ENCODE peak calls at places on chromosomes 7 and 10, in four cellular contexts. C is prostate gland; M is SK-N-MC; H is CD8-positive, alpha-beta memory T cell. V is an unnamed sample.

GRCh38 chr10:128894641-128895040 is 572.4 kb upstream of the MGMT start:
- DNase-seq in C (no peak), H (no peak), M (no peak), V (no peak)

GRCh38 chr7:156652886-156653568 is 12.5 kb downstream of the RNF32 start:
- DNase-seq in H (no peak), C (no peak), M (no peak), V (no peak)

GRCh38 chr10:124725171-124725631 is 19.0 kb downstream of the FAM53B start:
- DNase-seq in C (no peak), M (no peak), H (no peak), V (no peak)

GRCh38 chr10:114174462-114175190 is 623 bp upstream of the CCDC186 start:
- DNase-seq in C (peak), H (no peak), M (no peak), V (peak)

GRCh38 chr7:170551-171363 is 21.6 kb upstream of the FAM20C start:
- DNase-seq in C (no peak), M (no peak), H (no peak), V (no peak)

GRCh38 chr7:8070451-8071180 is 102.0 kb downstream of the GLCCI1 start:
- DNase-seq in M (no peak), C (no peak), H (no peak), V (no peak)

GRCh38 chr7:63044721-63045120 is 953.9 kb upstream of the ZNF722 start:
- DNase-seq in H (no peak), C (no peak), M (no peak), V (no peak)

GRCh38 chr10:106577266-106577665 is 587.2 kb downstream of the SORCS1 start:
- DNase-seq in M (no peak), H (no peak), C (no peak), V (no peak)

GRCh38 chr7:24778543-24779282 is 21.4 kb upstream of the GSDME start:
- DNase-seq in M (no peak), H (no peak), C (no peak), V (peak)

GRCh38 chr7:92754756-92755581 is 81.4 kb downstream of the CDK6 start:
- DNase-seq in C (no peak), M (peak), H (no peak), V (no peak)

GRCh38 chr10:66627156-66627555 is 298.7 kb upstream of the LRRTM3 start:
- DNase-seq in H (no peak), C (no peak), M (no peak), V (no peak)

GRCh38 chr7:136652635-136653370 is 215.6 kb upstream of the CHRM2 start:
- DNase-seq in M (peak), H (no peak), C (no peak), V (no peak)

GRCh38 chr7:156560696-156561210 is 79.8 kb upstream of the RNF32 start:
- DNase-seq in H (no peak), M (no peak), C (no peak), V (no peak)

DNA sequence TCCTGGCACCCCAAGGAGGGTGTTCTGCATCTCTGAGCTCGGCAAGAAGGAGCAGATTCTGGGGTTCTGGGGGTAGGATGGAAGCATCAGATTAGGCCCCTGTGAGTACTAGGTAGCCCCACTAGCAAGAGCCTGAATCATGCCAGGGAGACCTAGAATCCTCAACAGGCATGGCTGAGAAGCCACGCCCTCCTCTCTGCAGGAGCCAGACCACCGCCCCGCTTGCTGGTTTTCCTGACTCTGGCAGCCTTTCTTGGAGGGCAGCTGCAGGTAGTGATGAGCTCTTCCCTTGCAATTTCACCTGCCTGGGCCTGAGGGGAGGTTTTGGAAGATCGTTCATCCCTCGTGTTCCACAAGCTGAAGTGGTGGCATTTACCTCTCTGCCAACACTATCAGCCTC is 68.9 kb upstream of the PRLHR start:
- DNase-seq in H (no peak), C (no peak), M (no peak), V (no peak)
- H3K27ac ChIP-seq in H (no peak), C (no peak), M (no peak), V (no peak)

GRCh38 chr7:2627258-2628136 is 4.3 kb upstream of the TTYH3 start:
- DNase-seq in H (no peak), C (no peak), M (no peak), V (no peak)

GRCh38 chr7:2628891-2629290 is 2.9 kb upstream of the TTYH3 start:
- DNase-seq in H (no peak), C (no peak), M (no peak), V (no peak)

GRCh38 chr7:2628137-2628482 is 3.7 kb upstream of the TTYH3 start:
- DNase-seq in H (no peak), M (no peak), C (no peak), V (no peak)

GRCh38 chr7:2624293-2624881 is 7.4 kb upstream of the TTYH3 start:
- DNase-seq in H (no peak), C (no peak), M (no peak), V (no peak)

DNA sequence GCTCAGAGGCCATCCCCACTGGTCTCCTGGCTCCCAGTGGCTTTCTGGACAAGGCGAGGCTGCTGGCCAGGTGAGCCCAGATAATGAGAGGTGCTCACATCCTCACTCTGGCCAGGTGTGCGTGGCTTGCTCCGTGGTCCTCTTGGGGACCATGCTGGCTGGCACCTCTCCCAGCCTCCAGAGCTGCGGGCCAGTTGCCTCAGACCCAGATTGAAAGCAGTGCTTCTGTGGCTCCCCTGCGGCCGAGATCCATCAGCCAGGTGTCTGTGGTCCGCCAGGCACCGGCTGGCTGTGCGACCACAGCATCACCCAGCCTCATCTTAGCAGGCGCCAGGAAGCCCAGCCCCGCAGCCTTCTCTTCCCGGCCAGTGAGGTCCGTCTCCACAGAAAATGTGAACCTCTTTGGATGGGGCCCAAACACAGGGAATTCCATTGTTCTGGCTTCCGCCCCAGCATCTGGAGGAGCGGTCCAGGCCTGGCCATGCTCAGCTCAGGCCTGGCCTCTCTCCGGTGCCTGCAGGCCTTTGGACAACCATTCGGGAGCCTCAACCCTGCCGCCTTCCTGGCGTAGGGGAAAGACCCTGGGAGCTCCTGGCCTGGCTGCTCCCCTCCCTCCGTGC is 5.2 kb upstream of the TTYH3 start:
- DNase-seq in C (no peak), M (no peak), H (no peak), V (no peak)
- H3K27ac ChIP-seq in C (no peak), M (no peak), H (no peak), V (peak)

DNA sequence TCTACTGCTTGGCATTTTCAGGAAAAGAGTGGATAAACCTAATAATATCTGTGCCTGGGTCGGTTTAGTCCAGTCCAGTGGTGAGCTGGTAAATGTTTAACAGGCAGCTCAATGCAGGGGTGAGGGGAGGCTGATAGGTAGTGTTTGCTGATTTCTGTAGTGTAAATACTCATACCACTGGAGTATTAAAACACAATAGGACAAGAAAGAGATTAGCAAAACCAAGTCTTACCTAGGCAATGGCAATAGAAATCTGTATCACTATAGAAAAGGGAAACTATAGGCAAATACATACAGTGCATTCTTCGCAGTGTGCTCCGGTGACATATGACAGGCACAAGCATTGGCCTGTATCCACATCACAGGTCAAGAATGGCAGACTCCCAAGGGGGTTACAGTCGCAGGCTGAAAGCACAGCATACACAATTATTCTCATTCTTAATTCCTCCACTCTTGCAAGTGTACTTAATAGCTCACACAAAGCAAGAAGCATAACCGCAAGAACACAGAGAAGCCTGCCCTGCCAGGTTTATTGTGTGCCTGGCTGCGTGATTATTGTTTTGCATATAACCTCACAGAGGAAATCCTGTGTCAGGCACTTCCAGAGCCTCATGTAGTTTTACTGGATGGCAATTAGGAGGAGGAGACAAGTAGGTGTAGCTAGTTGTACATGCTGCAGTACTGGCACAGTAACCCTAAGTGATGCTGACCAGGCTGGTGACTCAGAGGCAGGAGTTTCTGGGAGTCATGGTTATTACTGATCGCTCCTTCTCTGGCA is 35.0 kb downstream of the LAMB4 start:
- DNase-seq in M (no peak), C (peak), H (no peak), V (peak)
- H3K27ac ChIP-seq in M (peak), C (no peak), H (no peak), V (no peak)

GRCh38 chr10:98489561-98490481 is 43.1 kb upstream of the HPS1 start:
- DNase-seq in H (no peak), C (no peak), M (no peak), V (no peak)
- H3K27ac ChIP-seq in H (no peak), C (peak), M (no peak), V (no peak)

GRCh38 chr10:28679941-28680752 is 2.8 kb downstream of the BAMBI start:
- DNase-seq in C (peak), M (no peak), H (no peak), V (no peak)
- H3K27ac ChIP-seq in C (no peak), M (no peak), H (no peak), V (peak)

GRCh38 chr10:8073696-8074416 is 19.4 kb downstream of the GATA3 start:
- DNase-seq in M (no peak), C (no peak), H (no peak), V (no peak)

GRCh38 chr10:8072211-8072610 is 17.7 kb downstream of the GATA3 start:
- DNase-seq in M (no peak), H (no peak), C (no peak), V (no peak)

GRCh38 chr10:8075282-8076260 is 21.1 kb downstream of the GATA3 start:
- DNase-seq in H (no peak), M (no peak), C (no peak), V (no peak)

GRCh38 chr10:8076948-8077347 is 22.5 kb downstream of the GATA3 start:
- DNase-seq in M (no peak), C (no peak), H (no peak), V (no peak)

GRCh38 chr10:8074881-8075280 is 20.4 kb downstream of the GATA3 start:
- DNase-seq in H (no peak), M (no peak), C (no peak), V (no peak)
- H3K27ac ChIP-seq in H (no peak), M (no peak), C (no peak), V (no peak)

V was measured in ascending aorta.